ENCODE peak calls at places on chromosome 7, in ten cellular contexts. V, R, X, J, G, Y, C, I, Z and A are unnamed samples.

GRCh38 chr7:90625562-90625961 is 29.4 kb downstream of the CDK14 start:
- DNase-seq in V (no peak), R (peak; percentile 66), X (no peak), J (peak; percentile 42), G (no peak), Y (no peak), C (no peak), I (no peak), Z (peak; percentile 33), A (no peak)

GRCh38 chr7:45102785-45103712 is 8.4 kb downstream of the TBRG4 start:
- DNase-seq in V (no peak), R (no peak), X (no peak), J (no peak), G (no peak), Y (no peak), C (no peak), I (no peak), Z (no peak), A (no peak)

GRCh38 chr7:21318190-21318915 is 109.5 kb upstream of the SP4 start:
- DNase-seq in V (no peak), R (no peak), X (no peak), J (no peak), G (no peak), Y (no peak), C (no peak), I (no peak), Z (no peak), A (no peak)

GRCh38 chr7:14717711-14718304 is 184.7 kb downstream of the DGKB start:
- DNase-seq in V (no peak), R (peak; percentile 33), X (no peak), J (peak; percentile 13), G (no peak), Y (no peak), C (no peak), I (no peak), Z (no peak), A (no peak)

GRCh38 chr7:149188637-149189259 is 6.6 kb upstream of the ZNF282 start:
- DNase-seq in V (no peak), R (no peak), X (no peak), J (no peak), G (no peak), Y (no peak), C (no peak), I (no peak), Z (no peak), A (no peak)

GRCh38 chr7:73701357-73701995 is 18.0 kb downstream of the STX1A start:
- DNase-seq in V (peak; percentile 54), R (peak; percentile 82), X (no peak), J (peak; percentile 33), G (no peak), Y (no peak), C (no peak), I (no peak), Z (no peak), A (no peak)

GRCh38 chr7:108266489-108266888 is 136.3 kb upstream of the LAMB4 start:
- DNase-seq in V (no peak), R (no peak), X (no peak), J (no peak), G (no peak), Y (no peak), C (no peak), I (no peak), Z (no peak), A (no peak)

GRCh38 chr7:154564676-154565075 is 438.2 kb downstream of the PAXIP1 start:
- DNase-seq in V (no peak), R (no peak), X (no peak), J (no peak), G (no peak), Y (no peak), C (no peak), I (no peak), Z (no peak), A (no peak)

GRCh38 chr7:116222501-116222900 is 12.2 kb downstream of the TES start:
- DNase-seq in V (no peak), R (no peak), X (no peak), J (no peak), G (no peak), Y (no peak), C (no peak), I (no peak), Z (no peak), A (no peak)

GRCh38 chr7:27116962-27117686 is 13.4 kb downstream of the HOXA4 start:
- DNase-seq in V (no peak), R (no peak), X (no peak), J (peak; percentile 28), G (no peak), Y (no peak), C (no peak), I (no peak), Z (no peak), A (no peak)

GRCh38 chr7:33714208-33714607 is 191.1 kb upstream of the BMPER start:
- DNase-seq in V (no peak), R (no peak), X (no peak), J (no peak), G (no peak), Y (no peak), C (no peak), I (no peak), Z (no peak), A (no peak)

GRCh38 chr7:1705339-1705738 is 35.3 kb downstream of the ELFN1 start:
- DNase-seq in V (no peak), R (no peak), X (no peak), J (no peak), G (no peak), Y (no peak), C (no peak), I (peak; percentile 21), Z (no peak), A (no peak)

GRCh38 chr7:128076831-128077271 is 45.6 kb upstream of the LRRC4 start:
- DNase-seq in V (no peak), R (no peak), X (no peak), J (no peak), G (peak; percentile 29), Y (no peak), C (no peak), I (peak; percentile 84), Z (peak; percentile 60), A (no peak)

GRCh38 chr7:23898619-23899018 is 188.6 kb downstream of the STK31 start:
- DNase-seq in V (no peak), R (no peak), X (no peak), J (no peak), G (no peak), Y (no peak), C (no peak), I (no peak), Z (no peak), A (no peak)

GRCh38 chr7:107079212-107079940 is 34.9 kb downstream of the PRKAR2B start:
- DNase-seq in V (no peak), R (no peak), X (no peak), J (no peak), G (no peak), Y (no peak), C (no peak), I (no peak), Z (no peak), A (no peak)

GRCh38 chr7:100128602-100128963 is 1.8 kb downstream of the MBLAC1 start:
- DNase-seq in V (no peak), R (no peak), X (no peak), J (no peak), G (no peak), Y (no peak), C (no peak), I (no peak), Z (no peak), A (no peak)

GRCh38 chr7:30155481-30155880 is 20.7 kb downstream of the MTURN start:
- DNase-seq in V (no peak), R (no peak), X (no peak), J (no peak), G (no peak), Y (no peak), C (no peak), I (no peak), Z (no peak), A (no peak)

GRCh38 chr7:148035950-148036349 is 554.6 kb upstream of the C7orf33 start:
- DNase-seq in V (no peak), R (no peak), X (no peak), J (no peak), G (no peak), Y (no peak), C (no peak), I (no peak), Z (no peak), A (no peak)
- H3K4me3 ChIP-seq in V (no peak overlapping the region), R (no peak overlapping the region), X (no peak overlapping the region), J (no peak overlapping the region), G (no peak overlapping the region), Y (no peak overlapping the region), C (no peak overlapping the region), I (no peak overlapping the region), Z (no peak overlapping the region), A (no peak overlapping the region)

DNA sequence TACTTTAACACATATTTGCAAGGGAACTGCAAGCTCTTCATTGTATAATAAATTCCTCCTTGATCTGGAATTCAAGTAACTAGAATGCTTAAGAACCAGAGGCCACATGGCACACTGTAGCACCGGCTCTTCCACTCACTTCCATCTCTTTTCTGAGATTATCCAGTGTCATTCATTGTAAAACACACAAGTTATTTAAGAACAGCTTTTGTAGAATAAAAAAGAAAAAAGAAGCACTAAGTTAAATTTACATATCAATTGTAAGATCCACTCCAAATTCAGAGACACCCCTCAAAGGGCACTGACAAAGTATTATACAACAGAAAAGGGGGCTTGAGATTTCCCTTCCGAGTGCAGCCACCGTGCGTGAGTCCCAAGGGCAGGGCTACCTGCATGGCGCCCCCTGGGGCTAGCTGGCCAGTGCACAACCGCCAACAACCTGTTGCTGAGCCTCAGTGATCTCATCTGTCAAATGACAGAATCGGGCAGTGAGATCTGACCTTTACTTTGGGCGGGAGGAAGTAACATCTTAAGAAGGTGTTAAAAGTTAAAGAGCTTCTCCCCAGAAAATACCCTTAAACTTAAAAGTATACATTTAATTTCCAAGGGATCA is 12.5 kb downstream of the GLI3 start:
- DNase-seq in V (no peak), R (no peak), X (no peak), J (no peak), G (no peak), Y (no peak), C (no peak), I (no peak), Z (no peak), A (no peak)
- TF ChIP-seq CTCF in V (peak; percentile 7), R (no peak), X (no peak), J (no peak), G (no peak), Y (no peak), C (peak; percentile 15), I (no peak), Z (no peak), A (no peak)

GRCh38 chr7:151008511-151009323 is 15.6 kb downstream of the ATG9B start:
- DNase-seq in V (peak; percentile 47), R (peak; percentile 24), X (no peak), J (no peak), G (no peak), Y (no peak), C (no peak), I (peak; percentile 91), Z (peak; percentile 74), A (no peak)
- H3K4me3 ChIP-seq in V (peak overlapping the region; percentile 62), R (no peak overlapping the region), X (peak overlapping the region; percentile 18), J (no peak overlapping the region), G (no peak overlapping the region), Y (peak overlapping the region; percentile 22), C (no peak overlapping the region), I (peak overlapping the region; percentile 39), Z (peak overlapping the region; percentile 47), A (no peak overlapping the region)

DNA sequence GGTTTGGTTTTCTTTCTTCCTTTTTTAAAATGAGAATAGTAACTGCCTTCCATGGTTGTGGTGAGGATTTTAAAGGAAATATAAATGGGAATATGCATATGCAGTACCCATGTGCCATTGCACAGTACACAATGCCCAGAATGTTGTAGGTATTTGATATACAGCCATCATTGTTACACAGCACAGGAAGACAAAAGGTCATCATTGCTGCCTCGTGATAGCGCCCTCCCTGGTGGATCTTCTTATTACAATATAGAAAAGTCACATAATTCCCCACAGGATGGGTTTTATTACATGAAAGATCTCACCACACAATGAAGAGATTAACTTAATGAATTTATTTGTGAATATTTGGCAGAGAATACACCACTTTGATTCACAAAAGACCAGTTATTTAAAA is 76.5 kb downstream of the PPP1R17 start:
- DNase-seq in V (no peak), R (no peak), X (no peak), J (no peak), G (no peak), Y (no peak), C (no peak), I (no peak), Z (no peak), A (no peak)
- TF ChIP-seq CTCF in V (no peak), R (peak; percentile 23), X (no peak), J (peak; percentile 13), G (no peak), Y (no peak), C (peak; percentile 37), I (no peak), Z (no peak), A (no peak)